ENCODE peak calls at places on chromosomes 5 and 9, in seven cellular contexts. V, Q, U, H, P, F and D are unnamed samples. For H3K36me3, the result is how much of the 10 kb centered on the place peaks cover.

GRCh38 chr5:88940712-88941111 is 57.7 kb upstream of the MEF2C start:
- DNase-seq in V (no peak), Q (no peak), U (no peak), H (no peak), P (peak), F (no peak), D (no peak)

GRCh38 chr9:37693265-37693664 is 42.5 kb downstream of the FRMPD1 start:
- DNase-seq in V (no peak), Q (no peak), U (no peak), H (no peak), P (peak), F (no peak), D (no peak)

GRCh38 chr9:32627394-32627954 is 8.0 kb downstream of the TAF1L start:
- DNase-seq in V (no peak), Q (peak), U (no peak), H (no peak), P (no peak), F (no peak), D (no peak)

GRCh38 chr9:98503867-98504800 is 204.6 kb downstream of the GABBR2 start:
- DNase-seq in V (no peak), Q (no peak), U (no peak), H (no peak), P (no peak), F (no peak), D (no peak)

GRCh38 chr5:154611341-154611767 is 133.3 kb upstream of the HAND1 start:
- DNase-seq in V (no peak), Q (no peak), U (no peak), H (no peak), P (peak), F (no peak), D (no peak)

GRCh38 chr9:22103650-22104575 is 94.8 kb upstream of the CDKN2B start:
- DNase-seq in V (peak), Q (no peak), U (no peak), H (no peak), P (peak), F (no peak), D (no peak)

GRCh38 chr5:138469540-138470321 is 4.5 kb downstream of the EGR1 start:
- DNase-seq in V (peak), Q (no peak), U (no peak), H (no peak), P (peak), F (no peak), D (no peak)

GRCh38 chr9:137456061-137456863 is 2.9 kb downstream of the NSMF start:
- DNase-seq in V (peak), Q (no peak), U (no peak), H (peak), P (no peak), F (peak), D (no peak)

GRCh38 chr9:93098236-93098946 is 2.4 kb downstream of the CARD19 start:
- DNase-seq in V (peak), Q (peak), U (peak), H (peak), P (peak), F (no peak), D (peak)

GRCh38 chr5:130386155-130386554 is 481.9 kb downstream of the CHSY3 start:
- DNase-seq in V (no peak), Q (no peak), U (no peak), H (no peak), P (no peak), F (no peak), D (no peak)

GRCh38 chr5:59587489-59588337 is 305.8 kb downstream of the PDE4D start:
- DNase-seq in V (peak), Q (no peak), U (no peak), H (peak), P (peak), F (peak), D (peak)

GRCh38 chr5:95406426-95407093 is 15.4 kb downstream of the FAM81B start:
- DNase-seq in V (no peak), Q (no peak), U (no peak), H (no peak), P (peak), F (peak), D (no peak)

GRCh38 chr5:167634432-167634831 is 657.0 kb upstream of the WWC1 start:
- DNase-seq in V (peak), Q (no peak), U (no peak), H (no peak), P (peak), F (no peak), D (no peak)

GRCh38 chr5:154464435-154464834 is 13.6 kb downstream of the HAND1 start:
- DNase-seq in V (no peak), Q (no peak), U (no peak), H (no peak), P (no peak), F (no peak), D (no peak)

GRCh38 chr5:164359260-164359930 is 854.0 kb downstream of the MAT2B start:
- DNase-seq in V (no peak), Q (no peak), U (no peak), H (no peak), P (no peak), F (no peak), D (no peak)

GRCh38 chr5:109756543-109757186 is 66.9 kb downstream of the MAN2A1 start:
- DNase-seq in V (no peak), Q (no peak), U (no peak), H (no peak), P (no peak), F (no peak), D (no peak)

GRCh38 chr9:134357631-134358025 is 31.4 kb downstream of the RXRA start:
- DNase-seq in V (no peak), Q (no peak), U (no peak), H (no peak), P (no peak), F (no peak), D (no peak)

GRCh38 chr5:129204525-129204924 is 110.0 kb downstream of the ISOC1 start:
- DNase-seq in V (no peak), Q (no peak), U (no peak), H (no peak), P (no peak), F (no peak), D (no peak)

GRCh38 chr5:27038476-27038875 is at the start of gene CDH9:
- DNase-seq in V (no peak), Q (no peak), U (no peak), H (no peak), P (no peak), F (peak), D (no peak)

GRCh38 chr5:132093310-132093709 is 19.7 kb downstream of the CSF2 start:
- DNase-seq in V (no peak), Q (no peak), U (no peak), H (no peak), P (no peak), F (no peak), D (no peak)

GRCh38 chr9:110575952-110576351 is 3.6 kb downstream of the SVEP1 start:
- DNase-seq in V (no peak), Q (no peak), U (no peak), H (no peak), P (no peak), F (no peak), D (no peak)

GRCh38 chr9:588952-589351 is 252.5 kb upstream of the DMRT1 start:
- DNase-seq in V (no peak), Q (no peak), U (no peak), H (no peak), P (no peak), F (no peak), D (no peak)

GRCh38 chr5:93660677-93661076 is 77.7 kb downstream of the NR2F1 start:
- DNase-seq in V (no peak), Q (no peak), U (no peak), H (no peak), P (no peak), F (no peak), D (no peak)

DNA sequence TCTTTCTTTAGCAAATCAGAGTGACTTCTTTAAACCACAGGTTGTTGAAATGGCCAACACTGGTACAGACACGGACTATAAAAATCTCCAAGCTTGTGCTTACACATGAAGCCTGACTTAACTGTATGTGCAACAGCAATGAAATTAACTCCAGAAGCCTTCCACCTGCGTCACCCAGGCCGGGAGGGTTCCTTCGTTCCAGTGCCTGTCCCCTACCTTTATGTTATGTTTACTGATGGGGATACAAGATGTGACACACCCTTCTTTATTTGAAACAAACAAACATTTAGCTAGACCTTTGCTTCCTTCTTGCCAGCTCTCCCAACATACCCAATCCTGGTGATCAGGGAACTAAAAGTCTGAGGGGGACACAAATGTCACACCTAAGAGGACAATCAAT is 66.0 kb downstream of the GOLPH3 start:
- DNase-seq in V (no peak), Q (no peak), U (no peak), H (no peak), P (no peak), F (no peak), D (no peak)
- H3K36me3 ChIP-seq in V (half or more), Q (under half), U (under half), H (under half), P (half or more), F (under half), D (half or more)

GRCh38 chr9:136204086-136204805 is 682 bp downstream of the LHX3 start:
- DNase-seq in V (no peak), Q (no peak), U (no peak), H (no peak), P (no peak), F (peak), D (no peak)

GRCh38 chr9:136205707-136205992 is 722 bp upstream of the LHX3 start:
- DNase-seq in V (no peak), Q (no peak), U (no peak), H (no peak), P (no peak), F (no peak), D (no peak)

GRCh38 chr9:136203406-136204085 is 1.4 kb downstream of the LHX3 start:
- DNase-seq in V (no peak), Q (no peak), U (no peak), H (no peak), P (no peak), F (peak), D (no peak)

GRCh38 chr9:136206602-136207333 is 1.8 kb upstream of the LHX3 start:
- DNase-seq in V (no peak), Q (no peak), U (no peak), H (no peak), P (no peak), F (peak), D (no peak)

GRCh38 chr9:136204838-136205706 is at the start of gene LHX3:
- DNase-seq in V (no peak), Q (no peak), U (no peak), H (no peak), P (peak), F (peak), D (no peak)
- H3K36me3 ChIP-seq in V (under half), Q (under half), U (under half), H (under half), P (under half), F (under half), D (under half)

DNA sequence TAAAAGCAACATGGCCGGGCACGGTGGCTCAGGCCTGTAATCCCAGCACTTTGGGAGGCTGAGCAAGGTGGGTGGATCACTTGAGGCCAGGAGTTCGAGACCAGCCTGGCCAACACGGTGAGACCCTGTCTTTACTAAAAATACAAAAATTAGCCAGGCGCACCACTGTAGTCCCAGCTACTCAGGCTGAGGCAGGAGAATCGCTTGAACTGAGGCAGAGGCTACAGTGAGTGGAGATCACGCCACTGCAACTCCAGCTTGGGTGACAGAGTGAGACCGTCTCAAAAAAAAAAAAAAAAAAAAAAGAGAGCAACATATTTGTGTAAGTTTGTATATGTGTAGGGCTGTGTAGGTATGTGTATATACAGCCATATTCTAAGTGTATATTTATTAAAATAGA is 7.5 kb downstream of the RPS6 start:
- DNase-seq in V (no peak), Q (no peak), U (no peak), H (no peak), P (no peak), F (no peak), D (no peak)
- H3K36me3 ChIP-seq in V (under half), Q (under half), U (under half), H (under half), P (under half), F (under half), D (under half)

DNA sequence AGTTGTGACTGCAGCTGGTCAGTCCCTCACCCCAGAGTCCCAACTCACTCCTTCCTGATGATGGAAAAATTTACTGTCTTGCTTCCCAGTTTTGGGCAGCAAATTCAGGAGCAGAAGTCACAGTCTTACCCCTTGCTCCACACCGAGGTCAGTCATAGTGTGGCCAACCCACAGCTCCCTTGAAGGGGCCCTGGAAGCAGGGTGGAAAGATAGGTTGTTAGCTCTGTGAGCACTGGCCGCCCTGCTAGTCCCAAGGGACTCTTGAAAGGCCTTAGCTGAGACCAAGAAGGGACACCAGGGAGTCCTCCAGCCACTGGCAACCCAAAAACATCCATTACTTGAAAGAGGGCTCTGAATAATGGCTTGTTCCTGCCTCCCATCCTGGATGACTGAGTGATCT is 40.0 kb downstream of the GSN start:
- DNase-seq in V (no peak), Q (no peak), U (no peak), H (peak), P (no peak), F (peak), D (peak)
- H3K36me3 ChIP-seq in V (under half), Q (under half), U (under half), H (under half), P (half or more), F (under half), D (under half)

GRCh38 chr5:126837907-126838539 is 61.1 kb downstream of the LMNB1 start:
- DNase-seq in V (peak), Q (no peak), U (no peak), H (no peak), P (peak), F (no peak), D (peak)
- H3K36me3 ChIP-seq in V (under half), Q (under half), U (under half), H (under half), P (under half), F (under half), D (under half)

GRCh38 chr5:14217587-14217986 is 74.4 kb downstream of the TRIO start:
- DNase-seq in V (no peak), Q (no peak), U (no peak), H (no peak), P (no peak), F (no peak), D (no peak)

GRCh38 chr5:14218480-14218879 is 75.3 kb downstream of the TRIO start:
- DNase-seq in V (no peak), Q (no peak), U (no peak), H (no peak), P (no peak), F (no peak), D (no peak)

GRCh38 chr5:14219800-14220512 is 76.8 kb downstream of the TRIO start:
- DNase-seq in V (no peak), Q (no peak), U (no peak), H (no peak), P (no peak), F (no peak), D (no peak)

GRCh38 chr5:14218011-14218410 is 74.9 kb downstream of the TRIO start:
- DNase-seq in V (no peak), Q (no peak), U (no peak), H (no peak), P (no peak), F (no peak), D (no peak)

GRCh38 chr5:14218897-14219573 is 75.9 kb downstream of the TRIO start:
- DNase-seq in V (no peak), Q (no peak), U (no peak), H (no peak), P (peak), F (no peak), D (no peak)
- H3K36me3 ChIP-seq in V (under half), Q (under half), U (under half), H (under half), P (under half), F (under half), D (under half)

GRCh38 chr9:95070549-95071021 is 246.9 kb downstream of the FANCC start:
- DNase-seq in V (no peak), Q (peak), U (no peak), H (peak), P (no peak), F (no peak), D (no peak)
- H3K36me3 ChIP-seq in V (under half), Q (under half), U (under half), H (under half), P (half or more), F (under half), D (half or more)

DNA sequence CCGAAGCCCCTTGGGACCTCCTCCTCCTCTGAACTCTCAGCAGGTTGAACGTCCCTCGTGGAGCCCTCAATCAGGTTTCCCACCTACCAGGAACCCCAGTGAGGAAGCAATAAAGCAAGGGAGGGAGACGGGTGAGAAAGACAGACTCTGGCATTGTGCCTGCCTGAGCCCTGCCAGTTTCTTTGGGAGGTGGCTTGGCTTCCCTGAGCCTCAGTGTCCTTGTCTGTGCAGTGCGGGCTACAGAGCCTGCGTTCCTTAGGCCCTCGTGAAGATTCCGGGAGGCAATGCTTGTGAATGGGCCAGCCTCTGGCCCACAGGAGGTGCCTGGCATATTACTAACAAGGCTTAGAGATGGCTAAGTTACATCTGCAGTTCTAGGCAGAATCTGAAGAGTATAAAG is 11.9 kb downstream of the GTF3C5 start:
- DNase-seq in V (no peak), Q (no peak), U (no peak), H (no peak), P (no peak), F (peak), D (no peak)
- H3K36me3 ChIP-seq in V (under half), Q (under half), U (under half), H (under half), P (under half), F (under half), D (half or more)

DNA sequence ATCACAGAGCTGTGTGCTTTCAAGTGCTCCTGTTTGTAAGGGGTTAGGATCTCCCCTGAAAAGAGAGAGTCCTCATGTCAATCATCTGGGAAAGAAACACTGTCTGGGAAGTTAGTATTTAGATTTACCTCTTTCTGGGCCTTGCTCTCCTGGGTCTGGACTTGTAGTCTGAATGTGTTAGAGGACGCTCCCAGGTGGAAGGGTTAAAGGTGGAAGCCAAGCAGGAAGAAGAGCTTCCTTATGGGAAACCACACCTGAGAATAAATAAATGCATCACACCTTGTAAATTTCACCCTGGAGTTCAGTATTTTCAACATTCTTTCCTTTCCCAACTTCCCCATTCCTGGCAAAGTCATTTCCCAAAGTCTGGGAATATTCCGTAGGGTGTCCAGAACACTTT is 1.3 kb downstream of the PLGRKT start:
- DNase-seq in V (no peak), Q (no peak), U (no peak), H (no peak), P (no peak), F (no peak), D (no peak)
- H3K36me3 ChIP-seq in V (under half), Q (under half), U (under half), H (under half), P (under half), F (under half), D (under half)

GRCh38 chr5:68279960-68280359 is 64.4 kb downstream of the PIK3R1 start:
- DNase-seq in V (no peak), Q (no peak), U (peak), H (no peak), P (no peak), F (no peak), D (no peak)
- H3K36me3 ChIP-seq in V (under half), Q (under half), U (under half), H (under half), P (under half), F (under half), D (under half)